ENCODE peak calls at places on chromosomes 2 and 18, in eight cellular contexts. One of them, this sample, is unnamed.

GRCh38 chr2:54574107-54574859 is 118.2 kb downstream of the SPTBN1 start:
- DNase-seq in stimulated activated CD8-positive, alpha-beta memory T cell treated with anti-CD3 and anti-CD28 coated beads, Interleukin-7, amount 100 ng/mL, for 1 hour: peak
- DNase-seq in H9: no peak
- DNase-seq in CD8-positive, alpha-beta memory T cell: peak
- DNase-seq in cerebellum: no peak
- DNase-seq in SHP77: no peak
- DNase-seq in GM13976: no peak
- DNase-seq in stromal cell of bone marrow: no peak
- DNase-seq in this sample: no peak

GRCh38 chr18:58100154-58100553 is 56.1 kb downstream of the NEDD4L start:
- DNase-seq in stimulated activated CD8-positive, alpha-beta memory T cell treated with anti-CD3 and anti-CD28 coated beads, Interleukin-7, amount 100 ng/mL, for 1 hour: no peak
- DNase-seq in H9: no peak
- DNase-seq in CD8-positive, alpha-beta memory T cell: no peak
- DNase-seq in cerebellum: no peak
- DNase-seq in SHP77: no peak
- DNase-seq in GM13976: no peak
- DNase-seq in stromal cell of bone marrow: no peak
- DNase-seq in this sample: no peak

GRCh38 chr2:196849895-196850294 is 40.7 kb upstream of the C2orf66 start:
- DNase-seq in stimulated activated CD8-positive, alpha-beta memory T cell treated with anti-CD3 and anti-CD28 coated beads, Interleukin-7, amount 100 ng/mL, for 1 hour: no peak
- DNase-seq in H9: no peak
- DNase-seq in CD8-positive, alpha-beta memory T cell: no peak
- DNase-seq in cerebellum: peak
- DNase-seq in SHP77: no peak
- DNase-seq in GM13976: no peak
- DNase-seq in stromal cell of bone marrow: peak
- DNase-seq in this sample: no peak

GRCh38 chr18:79575891-79576685 is 103.5 kb upstream of the CTDP1 start:
- DNase-seq in stimulated activated CD8-positive, alpha-beta memory T cell treated with anti-CD3 and anti-CD28 coated beads, Interleukin-7, amount 100 ng/mL, for 1 hour: no peak
- DNase-seq in H9: peak
- DNase-seq in CD8-positive, alpha-beta memory T cell: no peak
- DNase-seq in cerebellum: no peak
- DNase-seq in SHP77: peak
- DNase-seq in GM13976: no peak
- DNase-seq in stromal cell of bone marrow: no peak
- DNase-seq in this sample: peak

GRCh38 chr2:159506764-159507406 is 109.5 kb downstream of the BAZ2B start:
- DNase-seq in stimulated activated CD8-positive, alpha-beta memory T cell treated with anti-CD3 and anti-CD28 coated beads, Interleukin-7, amount 100 ng/mL, for 1 hour: no peak
- DNase-seq in H9: no peak
- DNase-seq in CD8-positive, alpha-beta memory T cell: no peak
- DNase-seq in cerebellum: no peak
- DNase-seq in SHP77: no peak
- DNase-seq in GM13976: no peak
- DNase-seq in stromal cell of bone marrow: peak
- DNase-seq in this sample: no peak

GRCh38 chr2:231102772-231103171 is 22.1 kb downstream of the HTR2B start:
- DNase-seq in stimulated activated CD8-positive, alpha-beta memory T cell treated with anti-CD3 and anti-CD28 coated beads, Interleukin-7, amount 100 ng/mL, for 1 hour: no peak
- DNase-seq in H9: no peak
- DNase-seq in CD8-positive, alpha-beta memory T cell: no peak
- DNase-seq in cerebellum: no peak
- DNase-seq in SHP77: no peak
- DNase-seq in GM13976: no peak
- DNase-seq in stromal cell of bone marrow: no peak
- DNase-seq in this sample: no peak

GRCh38 chr18:1090758-1091157 is 186.1 kb downstream of the ADCYAP1 start:
- DNase-seq in stimulated activated CD8-positive, alpha-beta memory T cell treated with anti-CD3 and anti-CD28 coated beads, Interleukin-7, amount 100 ng/mL, for 1 hour: no peak
- DNase-seq in H9: no peak
- DNase-seq in CD8-positive, alpha-beta memory T cell: no peak
- DNase-seq in cerebellum: no peak
- DNase-seq in SHP77: no peak
- DNase-seq in GM13976: no peak
- DNase-seq in stromal cell of bone marrow: no peak
- DNase-seq in this sample: no peak

GRCh38 chr18:62496262-62496661 is 26.6 kb upstream of the ZCCHC2 start:
- DNase-seq in stimulated activated CD8-positive, alpha-beta memory T cell treated with anti-CD3 and anti-CD28 coated beads, Interleukin-7, amount 100 ng/mL, for 1 hour: no peak
- DNase-seq in H9: no peak
- DNase-seq in CD8-positive, alpha-beta memory T cell: no peak
- DNase-seq in cerebellum: no peak
- DNase-seq in SHP77: no peak
- DNase-seq in GM13976: no peak
- DNase-seq in stromal cell of bone marrow: no peak
- DNase-seq in this sample: no peak

GRCh38 chr2:64787698-64788097 is 134.0 kb upstream of the SERTAD2 start:
- DNase-seq in stimulated activated CD8-positive, alpha-beta memory T cell treated with anti-CD3 and anti-CD28 coated beads, Interleukin-7, amount 100 ng/mL, for 1 hour: no peak
- DNase-seq in H9: no peak
- DNase-seq in CD8-positive, alpha-beta memory T cell: no peak
- DNase-seq in cerebellum: no peak
- DNase-seq in SHP77: no peak
- DNase-seq in GM13976: no peak
- DNase-seq in stromal cell of bone marrow: no peak
- DNase-seq in this sample: no peak

GRCh38 chr2:213065583-213066444 is 85.6 kb downstream of the IKZF2 start:
- DNase-seq in stimulated activated CD8-positive, alpha-beta memory T cell treated with anti-CD3 and anti-CD28 coated beads, Interleukin-7, amount 100 ng/mL, for 1 hour: no peak
- DNase-seq in H9: peak
- DNase-seq in CD8-positive, alpha-beta memory T cell: peak
- DNase-seq in cerebellum: no peak
- DNase-seq in SHP77: peak
- DNase-seq in GM13976: no peak
- DNase-seq in stromal cell of bone marrow: no peak
- DNase-seq in this sample: peak

GRCh38 chr2:48747319-48747718 is 8.2 kb downstream of the LHCGR start:
- DNase-seq in stimulated activated CD8-positive, alpha-beta memory T cell treated with anti-CD3 and anti-CD28 coated beads, Interleukin-7, amount 100 ng/mL, for 1 hour: no peak
- DNase-seq in H9: no peak
- DNase-seq in CD8-positive, alpha-beta memory T cell: no peak
- DNase-seq in cerebellum: no peak
- DNase-seq in SHP77: no peak
- DNase-seq in GM13976: no peak
- DNase-seq in stromal cell of bone marrow: no peak
- DNase-seq in this sample: no peak

GRCh38 chr2:188292446-188293239 is 969 bp downstream of the GULP1 start:
- DNase-seq in stimulated activated CD8-positive, alpha-beta memory T cell treated with anti-CD3 and anti-CD28 coated beads, Interleukin-7, amount 100 ng/mL, for 1 hour: no peak
- DNase-seq in H9: peak
- DNase-seq in CD8-positive, alpha-beta memory T cell: no peak
- DNase-seq in cerebellum: no peak
- DNase-seq in SHP77: peak
- DNase-seq in GM13976: no peak
- DNase-seq in stromal cell of bone marrow: peak
- DNase-seq in this sample: no peak

GRCh38 chr2:62785810-62786593 is 80.5 kb downstream of the EHBP1 start:
- DNase-seq in stimulated activated CD8-positive, alpha-beta memory T cell treated with anti-CD3 and anti-CD28 coated beads, Interleukin-7, amount 100 ng/mL, for 1 hour: no peak
- DNase-seq in H9: no peak
- DNase-seq in CD8-positive, alpha-beta memory T cell: no peak
- DNase-seq in cerebellum: no peak
- DNase-seq in SHP77: no peak
- DNase-seq in GM13976: no peak
- DNase-seq in stromal cell of bone marrow: peak
- DNase-seq in this sample: no peak

GRCh38 chr2:44940612-44941464 is 664 bp upstream of the SIX3 start:
- DNase-seq in stimulated activated CD8-positive, alpha-beta memory T cell treated with anti-CD3 and anti-CD28 coated beads, Interleukin-7, amount 100 ng/mL, for 1 hour: no peak
- DNase-seq in H9: no peak
- DNase-seq in CD8-positive, alpha-beta memory T cell: no peak
- DNase-seq in cerebellum: no peak
- DNase-seq in SHP77: no peak
- DNase-seq in GM13976: peak
- DNase-seq in stromal cell of bone marrow: no peak
- DNase-seq in this sample: no peak

GRCh38 chr2:890791-891190 is 59.9 kb upstream of the SNTG2 start:
- DNase-seq in stimulated activated CD8-positive, alpha-beta memory T cell treated with anti-CD3 and anti-CD28 coated beads, Interleukin-7, amount 100 ng/mL, for 1 hour: no peak
- DNase-seq in H9: peak
- DNase-seq in CD8-positive, alpha-beta memory T cell: no peak
- DNase-seq in cerebellum: no peak
- DNase-seq in SHP77: no peak
- DNase-seq in GM13976: no peak
- DNase-seq in stromal cell of bone marrow: no peak
- DNase-seq in this sample: no peak